ENCODE peak calls at places on chromosome 15, in nine cellular contexts. V is NCI-H510A treated with DMSO at 0.1 percent for 48 hours; M is activated T-cell treated with anti-CD3 and anti-CD28 coated beads, Interleukin-2, amount 50 U/mL, for 72 hours; U is left lung; Z is stimulated activated CD4-positive, alpha-beta T cell treated with anti-CD3 and anti-CD28 coated beads, Interleukin-1b, Interleukin-23, amount 100 ng/mL, for 4 hours; A is left cardiac atrium; W is HT1080; I is CD4-positive, alpha-beta T cell; X is CD8-positive, alpha-beta T cell. F is an unnamed sample.
A peak's percentile ranks its signal among the peaks of the same experiment; 100 is the strongest.

GRCh38 chr15:72824112-72824511 is 40.6 kb upstream of the ADPGK start:
- DNase-seq in X (no peak), U (peak; percentile 54), Z (no peak), M (no peak), W (no peak), A (no peak), V (no peak), I (no peak), F (peak; percentile 15)

GRCh38 chr15:51751687-51752683 is 588 bp downstream of the TMOD2 start:
- DNase-seq in A (peak; percentile 42), X (no peak), U (peak; percentile 82), V (peak; percentile 43), M (no peak), I (no peak), Z (peak; percentile 14), W (peak; percentile 35), F (peak; percentile 19)

GRCh38 chr15:98896802-98897732 is 110.5 kb downstream of the PGPEP1L start:
- DNase-seq in A (no peak), Z (no peak), I (no peak), M (no peak), W (peak; percentile 99), X (no peak), U (no peak), V (no peak), F (no peak)

GRCh38 chr15:78302579-78302978 is 3.2 kb upstream of the SKIC8 start:
- DNase-seq in Z (no peak), M (no peak), W (peak; percentile 85), X (no peak), I (no peak), V (no peak), A (no peak), U (no peak), F (no peak)

GRCh38 chr15:28027714-28028076 is 71.4 kb downstream of the OCA2 start:
- DNase-seq in X (no peak), M (no peak), U (no peak), V (no peak), I (no peak), A (no peak), Z (no peak), W (no peak), F (no peak)

GRCh38 chr15:74808840-74809229 is 3.8 kb upstream of the LMAN1L start:
- DNase-seq in V (no peak), M (no peak), U (peak; percentile 8), X (no peak), Z (no peak), W (no peak), I (no peak), A (no peak), F (no peak)

GRCh38 chr15:75544273-75544862 is 34.7 kb downstream of the PTPN9 start:
- DNase-seq in V (no peak), A (no peak), Z (no peak), U (no peak), M (no peak), I (no peak), W (no peak), X (no peak), F (peak; percentile 77)

GRCh38 chr15:40931300-40932142 is 2.4 kb downstream of the DLL4 start:
- DNase-seq in M (no peak), A (no peak), W (no peak), Z (no peak), X (no peak), V (no peak), U (no peak), I (no peak), F (no peak)

GRCh38 chr15:59594493-59594942 is 17.1 kb upstream of the GCNT3 start:
- DNase-seq in U (no peak), Z (no peak), M (no peak), W (peak; percentile 89), V (no peak), I (no peak), A (no peak), X (no peak), F (peak; percentile 66)

GRCh38 chr15:78097667-78098066 is 5.3 kb downstream of the SH2D7 start:
- DNase-seq in V (no peak), M (no peak), X (no peak), A (no peak), W (no peak), Z (no peak), U (no peak), I (no peak), F (no peak)

GRCh38 chr15:29668120-29668602 is 154.1 kb downstream of the TJP1 start:
- DNase-seq in M (peak; percentile 53), Z (no peak), W (peak; percentile 86), U (no peak), X (no peak), V (peak; percentile 79), I (no peak), A (peak; percentile 72), F (peak; percentile 80)

GRCh38 chr15:89874926-89875564 is 18.7 kb downstream of the AP3S2 start:
- DNase-seq in M (peak; percentile 85), V (peak; percentile 66), I (peak; percentile 73), U (peak; percentile 96), X (peak; percentile 88), Z (peak; percentile 75), W (peak; percentile 75), A (peak; percentile 86), F (peak; percentile 81)

F was measured in thyroid gland.